ENCODE peak calls at places on chromosome 11, in six cellular contexts. R is posterior cingulate gyrus, M is activated gamma-delta T cell treated with Interleukin-2 at 50 U/mL for 16 hours, D is EH, B is LNCaP clone FGC, J is NCI-H1436. W is an unnamed sample.

GRCh38 chr11:118086913-118087768 is at the start of gene SMIM35:
- DNase-seq in R (peak; percentile 37), M (no peak), D (no peak), B (no peak), J (peak; percentile 82), W (no peak)

GRCh38 chr11:74185695-74186094 is 14.6 kb downstream of the PPME1 start:
- DNase-seq in R (no peak), M (no peak), D (peak; percentile 43), B (no peak), J (no peak), W (peak; percentile 23)

GRCh38 chr11:96045622-96046456 is 121.9 kb upstream of the MTMR2 start:
- DNase-seq in R (peak; percentile 91), M (no peak), D (peak; percentile 85), B (no peak), J (no peak), W (peak; percentile 87)

GRCh38 chr11:114197799-114198500 is 98.2 kb upstream of the NNMT start:
- DNase-seq in R (peak; percentile 85), M (no peak), D (peak; percentile 39), B (peak; percentile 97), J (no peak), W (peak; percentile 89)

GRCh38 chr11:69496631-69497220 is 15.3 kb downstream of the LINC01488 start:
- DNase-seq in R (peak; percentile 68), M (no peak), D (no peak), B (no peak), J (no peak), W (no peak)

GRCh38 chr11:131522851-131523250 is 152.4 kb downstream of the NTM start:
- DNase-seq in R (no peak), M (no peak), D (no peak), B (no peak), J (no peak), W (peak; percentile 20)

GRCh38 chr11:132072880-132073213 is 702.4 kb downstream of the NTM start:
- DNase-seq in R (no peak), M (no peak), D (peak; percentile 75), B (no peak), J (no peak), W (peak; percentile 81)

GRCh38 chr11:27926981-27927481 is 180.9 kb downstream of the KIF18A start:
- DNase-seq in R (no peak), M (no peak), D (peak; percentile 99), B (no peak), J (no peak), W (peak; percentile 90)

GRCh38 chr11:10350341-10350740 is 45.5 kb downstream of the ADM start:
- DNase-seq in R (no peak), M (no peak), D (peak; percentile 96), B (no peak), J (no peak), W (peak; percentile 56)

GRCh38 chr11:44622721-44623258 is 57.3 kb downstream of the CD82 start:
- DNase-seq in R (peak; percentile 44), M (no peak), D (no peak), B (no peak), J (no peak), W (no peak)

W was measured in GM23248.